ENCODE peak calls at places on chromosomes 16 and 17, in six cellular contexts. One of them, this sample, is unnamed.

GRCh38 chr16:67847064-67847861 is at the start of gene CENPT:
- DNase-seq in A549: no peak
- DNase-seq in HepG2: peak; percentile 70
- DNase-seq in K562: peak; percentile 77
- DNase-seq in IMR-90: peak; percentile 64
- DNase-seq in GM12878: no peak
- DNase-seq in this sample: peak; percentile 28

GRCh38 chr17:39225974-39226683 is 384 bp upstream of the STAC2 start:
- DNase-seq in HepG2: no peak
- DNase-seq in A549: peak; percentile 91
- DNase-seq in IMR-90: peak; percentile 20
- DNase-seq in GM12878: no peak
- DNase-seq in K562: peak; percentile 93
- DNase-seq in this sample: peak; percentile 83

GRCh38 chr17:3935140-3935542 is 18.9 kb upstream of the P2RX1 start:
- DNase-seq in A549: peak; percentile 84
- DNase-seq in IMR-90: peak; percentile 72
- DNase-seq in HepG2: peak; percentile 73
- DNase-seq in K562: no peak
- DNase-seq in GM12878: no peak
- DNase-seq in this sample: peak; percentile 84

GRCh38 chr17:58487589-58488427 is at the start of gene HSF5:
- DNase-seq in GM12878: no peak
- DNase-seq in A549: no peak
- DNase-seq in K562: no peak
- DNase-seq in HepG2: no peak
- DNase-seq in IMR-90: no peak
- DNase-seq in this sample: no peak

GRCh38 chr16:88760424-88761142 is 24.4 kb downstream of the PIEZO1 start:
- DNase-seq in HepG2: no peak
- DNase-seq in K562: no peak
- DNase-seq in A549: no peak
- DNase-seq in IMR-90: no peak
- DNase-seq in GM12878: no peak
- DNase-seq in this sample: no peak

GRCh38 chr17:33371377-33371776 is 78.3 kb upstream of the ASIC2 start:
- DNase-seq in IMR-90: no peak
- DNase-seq in HepG2: no peak
- DNase-seq in K562: no peak
- DNase-seq in A549: no peak
- DNase-seq in GM12878: no peak
- DNase-seq in this sample: no peak

GRCh38 chr17:13736915-13737314 is 135.2 kb upstream of the HS3ST3A1 start:
- DNase-seq in K562: no peak
- DNase-seq in GM12878: no peak
- DNase-seq in IMR-90: peak; percentile 46
- DNase-seq in A549: no peak
- DNase-seq in HepG2: no peak
- DNase-seq in this sample: no peak

GRCh38 chr17:33725675-33726271 is 432.7 kb upstream of the ASIC2 start:
- DNase-seq in GM12878: no peak
- DNase-seq in A549: peak; percentile 49
- DNase-seq in HepG2: peak; percentile 24
- DNase-seq in IMR-90: peak; percentile 17
- DNase-seq in K562: peak; percentile 68
- DNase-seq in this sample: peak; percentile 47

GRCh38 chr16:69754143-69754468 is 620 bp downstream of the NOB1 start:
- DNase-seq in IMR-90: no peak
- DNase-seq in K562: no peak
- DNase-seq in GM12878: no peak
- DNase-seq in HepG2: no peak
- DNase-seq in A549: no peak
- DNase-seq in this sample: no peak

GRCh38 chr17:12737740-12738469 is 51.4 kb upstream of the ARHGAP44 start:
- DNase-seq in HepG2: no peak
- DNase-seq in K562: no peak
- DNase-seq in IMR-90: peak; percentile 43
- DNase-seq in A549: no peak
- DNase-seq in GM12878: no peak
- DNase-seq in this sample: no peak

GRCh38 chr16:17518441-17518840 is 47.7 kb upstream of the XYLT1 start:
- DNase-seq in A549: no peak
- DNase-seq in K562: no peak
- DNase-seq in IMR-90: peak; percentile 77
- DNase-seq in GM12878: no peak
- DNase-seq in HepG2: no peak
- DNase-seq in this sample: no peak

GRCh38 chr16:67549240-67549639 is 13.1 kb upstream of the CTCF start:
- DNase-seq in HepG2: no peak
- DNase-seq in GM12878: no peak
- DNase-seq in A549: no peak
- DNase-seq in IMR-90: no peak
- DNase-seq in K562: no peak
- DNase-seq in this sample: no peak

GRCh38 chr16:5820472-5820871 is 722.9 kb upstream of the EEF2KMT start:
- DNase-seq in HepG2: no peak
- DNase-seq in GM12878: no peak
- DNase-seq in K562: no peak
- DNase-seq in A549: no peak
- DNase-seq in IMR-90: no peak
- DNase-seq in this sample: no peak

GRCh38 chr17:44345497-44346026 is 460 bp downstream of the GRN start:
- DNase-seq in HepG2: peak; percentile 79
- DNase-seq in A549: peak; percentile 82
- DNase-seq in K562: peak; percentile 64
- DNase-seq in IMR-90: peak; percentile 59
- DNase-seq in GM12878: no peak
- DNase-seq in this sample: peak; percentile 40

GRCh38 chr16:1428511-1428910 is 2.4 kb upstream of the PERCC1 start:
- DNase-seq in IMR-90: no peak
- DNase-seq in HepG2: no peak
- DNase-seq in K562: peak; percentile 75
- DNase-seq in A549: peak; percentile 82
- DNase-seq in GM12878: no peak
- DNase-seq in this sample: peak; percentile 57

GRCh38 chr17:36705651-36706436 is 104.5 kb downstream of the MRM1 start:
- DNase-seq in IMR-90: peak; percentile 4
- DNase-seq in GM12878: no peak
- DNase-seq in A549: peak; percentile 89
- DNase-seq in K562: peak; percentile 53
- DNase-seq in HepG2: peak; percentile 18
- DNase-seq in this sample: peak; percentile 49

GRCh38 chr16:49352923-49353322 is 20.7 kb upstream of the C16orf78 start:
- DNase-seq in IMR-90: no peak
- DNase-seq in K562: peak; percentile 43
- DNase-seq in HepG2: peak; percentile 23
- DNase-seq in GM12878: no peak
- DNase-seq in A549: no peak
- DNase-seq in this sample: peak; percentile 39

GRCh38 chr16:4687946-4688673 is 5.3 kb upstream of the NUDT16L1 start:
- DNase-seq in A549: no peak
- DNase-seq in HepG2: no peak
- DNase-seq in K562: no peak
- DNase-seq in IMR-90: no peak
- DNase-seq in GM12878: no peak
- DNase-seq in this sample: no peak

GRCh38 chr17:21001111-21001812 is 41.5 kb downstream of the USP22 start:
- DNase-seq in HepG2: no peak
- DNase-seq in K562: no peak
- DNase-seq in GM12878: no peak
- DNase-seq in IMR-90: no peak
- DNase-seq in A549: no peak
- DNase-seq in this sample: no peak

GRCh38 chr17:8156174-8156992 is 4.2 kb upstream of the PER1 start:
- DNase-seq in A549: peak; percentile 100
- DNase-seq in GM12878: peak; percentile 100
- DNase-seq in IMR-90: peak; percentile 100
- DNase-seq in HepG2: peak; percentile 98
- DNase-seq in K562: peak; percentile 88
- DNase-seq in this sample: peak; percentile 90

GRCh38 chr17:74099441-74100340 is 103.8 kb upstream of the RPL38 start:
- DNase-seq in HepG2: no peak
- DNase-seq in GM12878: no peak
- DNase-seq in K562: no peak
- DNase-seq in A549: no peak
- DNase-seq in IMR-90: no peak
- DNase-seq in this sample: no peak

GRCh38 chr16:58236231-58236690 is 38.4 kb upstream of the CSNK2A2 start:
- DNase-seq in GM12878: no peak
- DNase-seq in A549: peak; percentile 82
- DNase-seq in K562: peak; percentile 75
- DNase-seq in IMR-90: peak; percentile 51
- DNase-seq in HepG2: peak; percentile 58
- DNase-seq in this sample: peak; percentile 80

GRCh38 chr17:74161501-74161850 is 42.0 kb upstream of the RPL38 start:
- DNase-seq in HepG2: no peak
- DNase-seq in A549: no peak
- DNase-seq in IMR-90: no peak
- DNase-seq in K562: no peak
- DNase-seq in GM12878: no peak
- DNase-seq in this sample: no peak

GRCh38 chr17:42667088-42667951 is 8.2 kb downstream of the TUBG2 start:
- DNase-seq in IMR-90: peak; percentile 73
- DNase-seq in A549: peak; percentile 99
- DNase-seq in HepG2: peak; percentile 47
- DNase-seq in K562: no peak
- DNase-seq in GM12878: no peak
- DNase-seq in this sample: no peak

GRCh38 chr16:23594186-23594585 is 1.9 kb downstream of the NDUFAB1 start:
- DNase-seq in K562: no peak
- DNase-seq in HepG2: no peak
- DNase-seq in A549: no peak
- DNase-seq in GM12878: no peak
- DNase-seq in IMR-90: no peak
- DNase-seq in this sample: no peak

GRCh38 chr16:23595246-23595950 is 718 bp downstream of the NDUFAB1 start:
- DNase-seq in A549: peak; percentile 7
- DNase-seq in IMR-90: no peak
- DNase-seq in HepG2: peak; percentile 61
- DNase-seq in K562: no peak
- DNase-seq in GM12878: no peak
- DNase-seq in this sample: no peak

GRCh38 chr16:23595951-23596720 is at the start of gene NDUFAB1:
- DNase-seq in IMR-90: peak; percentile 83
- DNase-seq in GM12878: peak; percentile 51
- DNase-seq in A549: peak; percentile 73
- DNase-seq in HepG2: peak; percentile 91
- DNase-seq in K562: peak; percentile 88
- DNase-seq in this sample: peak; percentile 91

DNA sequence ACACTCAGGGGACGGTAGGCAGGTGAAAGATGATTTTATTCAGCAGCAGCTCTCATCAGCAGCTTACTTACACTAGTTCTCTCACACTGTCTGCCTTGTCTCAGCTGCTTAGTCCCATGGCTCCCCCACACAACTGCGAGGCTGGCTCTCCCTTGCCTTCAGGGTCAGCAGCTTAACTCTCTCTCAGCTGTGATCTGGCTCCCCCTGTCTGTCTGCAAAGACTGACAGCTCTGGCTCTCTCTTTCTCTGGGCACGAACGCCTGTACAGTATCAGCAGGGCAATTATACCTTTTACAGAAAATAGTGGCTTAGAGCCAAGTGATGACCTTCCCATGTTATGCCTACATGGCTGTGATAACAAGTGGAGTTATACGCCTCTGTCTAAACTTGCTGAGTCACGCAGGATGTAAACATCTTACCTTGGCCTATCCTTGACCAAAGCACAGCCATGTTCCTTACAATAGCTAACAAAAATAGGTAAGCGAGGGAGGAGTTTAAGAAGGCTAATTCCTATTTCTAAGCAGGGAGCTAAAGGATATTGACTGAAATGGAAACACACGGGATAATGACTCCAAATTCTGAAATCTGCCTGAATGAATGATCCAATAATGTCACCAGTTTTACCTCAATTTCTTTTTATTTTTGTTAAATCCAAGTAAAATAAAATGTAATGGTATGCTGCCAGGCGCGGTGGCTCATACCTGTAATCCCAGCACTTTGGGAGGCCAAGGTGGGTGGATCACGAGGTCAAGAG is 1.1 kb upstream of the NDUFAB1 start:
- DNase-seq in IMR-90: no peak
- DNase-seq in A549: peak; percentile 23
- DNase-seq in GM12878: no peak
- DNase-seq in K562: peak; percentile 54
- DNase-seq in HepG2: peak; percentile 71
- DNase-seq in this sample: peak; percentile 52
- TF ChIP-seq BHLHE40 in IMR-90: no peak
- TF ChIP-seq BHLHE40 in A549: no peak
- TF ChIP-seq BHLHE40 in GM12878: no peak
- TF ChIP-seq BHLHE40 in K562: no peak
- TF ChIP-seq BHLHE40 in HepG2: no peak
- TF ChIP-seq BHLHE40 in this sample: no peak

DNA sequence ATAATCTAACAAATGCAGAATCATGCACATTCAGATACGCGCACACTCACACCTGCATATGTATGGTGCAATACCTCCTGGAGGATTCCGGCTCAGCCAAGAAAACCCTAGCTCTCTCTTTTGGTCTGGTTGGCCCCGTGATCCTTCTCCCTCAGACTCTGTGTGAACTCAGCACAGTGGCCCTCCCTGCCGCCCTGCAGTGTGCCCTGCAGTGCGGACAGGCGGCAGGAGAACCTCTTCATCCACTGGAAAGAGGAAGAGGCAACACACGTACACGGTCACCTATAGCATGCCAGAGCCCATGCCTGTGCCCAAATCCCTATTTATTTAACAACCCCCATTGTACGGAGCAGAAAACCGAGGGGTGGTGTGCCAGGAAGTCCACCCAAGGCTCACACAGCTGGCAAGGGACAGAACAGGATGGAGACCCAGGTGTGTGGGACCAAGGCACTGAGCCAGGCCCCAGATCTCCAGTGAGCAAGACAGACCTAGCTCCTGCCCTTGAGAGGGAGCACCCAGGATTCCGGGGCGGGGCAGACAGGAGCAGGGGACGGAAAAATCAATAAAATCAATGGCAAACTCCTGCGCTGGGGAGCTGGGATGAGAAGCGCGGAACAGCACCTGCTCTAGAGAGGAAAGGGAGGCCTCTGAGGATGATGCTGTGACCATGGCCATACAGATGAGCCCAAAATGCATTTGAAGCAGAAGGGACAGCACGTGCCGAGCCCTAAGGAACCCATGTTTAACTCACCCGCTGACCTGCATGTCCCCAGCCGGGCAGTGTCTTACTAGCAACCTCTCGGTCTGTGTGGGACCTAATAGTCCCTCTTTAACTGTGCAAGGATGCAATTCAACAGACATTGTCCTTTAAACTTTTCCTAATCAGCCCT is 54.7 kb upstream of the CIBAR2 start:
- DNase-seq in HepG2: peak; percentile 69
- DNase-seq in IMR-90: no peak
- DNase-seq in K562: no peak
- DNase-seq in A549: no peak
- DNase-seq in GM12878: no peak
- DNase-seq in this sample: no peak
- TF ChIP-seq BHLHE40 in HepG2: peak; percentile 73
- TF ChIP-seq BHLHE40 in IMR-90: no peak
- TF ChIP-seq BHLHE40 in K562: peak; percentile 37
- TF ChIP-seq BHLHE40 in A549: no peak
- TF ChIP-seq BHLHE40 in GM12878: no peak
- TF ChIP-seq BHLHE40 in this sample: no peak

GRCh38 chr17:82583720-82584234 is 64.2 kb downstream of the FOXK2 start:
- DNase-seq in GM12878: no peak
- DNase-seq in A549: no peak
- DNase-seq in HepG2: no peak
- DNase-seq in IMR-90: no peak
- DNase-seq in K562: no peak
- DNase-seq in this sample: no peak
- TF ChIP-seq BHLHE40 in GM12878: no peak
- TF ChIP-seq BHLHE40 in A549: no peak
- TF ChIP-seq BHLHE40 in HepG2: no peak
- TF ChIP-seq BHLHE40 in IMR-90: no peak
- TF ChIP-seq BHLHE40 in K562: no peak
- TF ChIP-seq BHLHE40 in this sample: no peak

GRCh38 chr17:70629902-70630301 is 460.6 kb downstream of the KCNJ2 start:
- DNase-seq in K562: no peak
- DNase-seq in A549: peak; percentile 24
- DNase-seq in HepG2: no peak
- DNase-seq in GM12878: no peak
- DNase-seq in IMR-90: peak; percentile 13
- DNase-seq in this sample: no peak
- TF ChIP-seq BHLHE40 in K562: no peak
- TF ChIP-seq BHLHE40 in A549: no peak
- TF ChIP-seq BHLHE40 in HepG2: no peak
- TF ChIP-seq BHLHE40 in GM12878: no peak
- TF ChIP-seq BHLHE40 in IMR-90: no peak
- TF ChIP-seq BHLHE40 in this sample: no peak

This sample was measured in HEK293T.